ENCODE peak calls at places on chromosomes 5 and 9, in seven cellular contexts. One of them, this sample, is unnamed.

GRCh38 chr9:76692448-76693129 is 71.6 kb upstream of the PCA3 start:
- DNase-seq in kidney tubule cell: no peak
- DNase-seq in effector CD4-positive, alpha-beta T cell: no peak
- DNase-seq in GM20000: no peak
- DNase-seq in endodermal cell: peak
- DNase-seq in AG10803: no peak
- DNase-seq in GDM1: no peak
- DNase-seq in this sample: no peak

GRCh38 chr5:172451771-172452197 is 2.5 kb downstream of the SH3PXD2B start:
- DNase-seq in kidney tubule cell: peak
- DNase-seq in effector CD4-positive, alpha-beta T cell: no peak
- DNase-seq in GM20000: no peak
- DNase-seq in endodermal cell: peak
- DNase-seq in AG10803: peak
- DNase-seq in GDM1: no peak
- DNase-seq in this sample: no peak

GRCh38 chr5:82417776-82418607 is 139.8 kb upstream of the RPS23 start:
- DNase-seq in kidney tubule cell: no peak
- DNase-seq in effector CD4-positive, alpha-beta T cell: no peak
- DNase-seq in GM20000: no peak
- DNase-seq in endodermal cell: no peak
- DNase-seq in AG10803: peak
- DNase-seq in GDM1: no peak
- DNase-seq in this sample: no peak

GRCh38 chr5:161094411-161094810 is 242.4 kb upstream of the ATP10B start:
- DNase-seq in kidney tubule cell: peak
- DNase-seq in effector CD4-positive, alpha-beta T cell: no peak
- DNase-seq in GM20000: no peak
- DNase-seq in endodermal cell: no peak
- DNase-seq in AG10803: peak
- DNase-seq in GDM1: no peak
- DNase-seq in this sample: no peak

GRCh38 chr5:109962882-109963603 is 273.3 kb downstream of the MAN2A1 start:
- DNase-seq in kidney tubule cell: no peak
- DNase-seq in effector CD4-positive, alpha-beta T cell: no peak
- DNase-seq in GM20000: no peak
- DNase-seq in endodermal cell: no peak
- DNase-seq in AG10803: no peak
- DNase-seq in GDM1: no peak
- DNase-seq in this sample: no peak

GRCh38 chr5:90096415-90097081 is 313.0 kb downstream of the CETN3 start:
- DNase-seq in kidney tubule cell: peak
- DNase-seq in effector CD4-positive, alpha-beta T cell: no peak
- DNase-seq in GM20000: no peak
- DNase-seq in endodermal cell: peak
- DNase-seq in AG10803: peak
- DNase-seq in GDM1: no peak
- DNase-seq in this sample: no peak

GRCh38 chr5:58631895-58632294 is 49.0 kb downstream of the RAB3C start:
- DNase-seq in kidney tubule cell: no peak
- DNase-seq in effector CD4-positive, alpha-beta T cell: no peak
- DNase-seq in GM20000: no peak
- DNase-seq in endodermal cell: no peak
- DNase-seq in AG10803: no peak
- DNase-seq in GDM1: no peak
- DNase-seq in this sample: no peak

GRCh38 chr5:88660326-88660946 is 222.5 kb downstream of the MEF2C start:
- DNase-seq in kidney tubule cell: peak
- DNase-seq in effector CD4-positive, alpha-beta T cell: no peak
- DNase-seq in GM20000: no peak
- DNase-seq in endodermal cell: no peak
- DNase-seq in AG10803: no peak
- DNase-seq in GDM1: no peak
- DNase-seq in this sample: no peak

GRCh38 chr5:74543162-74543995 is 97.1 kb downstream of the ENC1 start:
- DNase-seq in kidney tubule cell: peak
- DNase-seq in effector CD4-positive, alpha-beta T cell: no peak
- DNase-seq in GM20000: no peak
- DNase-seq in endodermal cell: peak
- DNase-seq in AG10803: peak
- DNase-seq in GDM1: no peak
- DNase-seq in this sample: no peak

GRCh38 chr5:52864376-52864775 is 76.7 kb downstream of the ITGA1 start:
- DNase-seq in kidney tubule cell: peak
- DNase-seq in effector CD4-positive, alpha-beta T cell: no peak
- DNase-seq in GM20000: no peak
- DNase-seq in endodermal cell: no peak
- DNase-seq in AG10803: peak
- DNase-seq in GDM1: no peak
- DNase-seq in this sample: no peak

GRCh38 chr9:133609311-133610098 is at the start of gene FAM163B:
- DNase-seq in kidney tubule cell: peak
- DNase-seq in effector CD4-positive, alpha-beta T cell: no peak
- DNase-seq in GM20000: no peak
- DNase-seq in endodermal cell: peak
- DNase-seq in AG10803: peak
- DNase-seq in GDM1: no peak
- DNase-seq in this sample: peak

GRCh38 chr9:20872340-20872977 is 159.0 kb downstream of the HACD4 start:
- DNase-seq in kidney tubule cell: peak
- DNase-seq in effector CD4-positive, alpha-beta T cell: no peak
- DNase-seq in GM20000: no peak
- DNase-seq in endodermal cell: no peak
- DNase-seq in AG10803: peak
- DNase-seq in GDM1: no peak
- DNase-seq in this sample: no peak

GRCh38 chr9:16809912-16810610 is 60.4 kb downstream of the BNC2 start:
- DNase-seq in kidney tubule cell: no peak
- DNase-seq in effector CD4-positive, alpha-beta T cell: no peak
- DNase-seq in GM20000: no peak
- DNase-seq in endodermal cell: peak
- DNase-seq in AG10803: no peak
- DNase-seq in GDM1: no peak
- DNase-seq in this sample: no peak

GRCh38 chr9:21965401-21965951 is 28.7 kb downstream of the CDKN2A start:
- DNase-seq in kidney tubule cell: peak
- DNase-seq in effector CD4-positive, alpha-beta T cell: no peak
- DNase-seq in GM20000: peak
- DNase-seq in endodermal cell: peak
- DNase-seq in AG10803: peak
- DNase-seq in GDM1: no peak
- DNase-seq in this sample: no peak

This sample was measured in stimulated activated CD4-positive, alpha-beta T cell treated with anti-CD3 and anti-CD28 coated beads, Interleukin-1b, Interleukin-23, amount 100 ng/mL, for 1 hour.